ENCODE peak calls at places on chromosomes 6 and 20, in four cellular contexts. V is progenitor cell of endocrine pancreas, M is left lung, L is right atrium auricular region. A is an unnamed sample.

GRCh38 chr6:137033828-137034227 is 10.9 kb downstream of the IL20RA start:
- DNase-seq in V (no peak), M (no peak), L (no peak), A (no peak)

GRCh38 chr6:47335456-47335855 is 25.8 kb upstream of the TNFRSF21 start:
- DNase-seq in V (no peak), M (no peak), L (no peak), A (no peak)

GRCh38 chr6:101806241-101806640 is 412.7 kb downstream of the GRIK2 start:
- DNase-seq in V (no peak), M (no peak), L (no peak), A (no peak)

GRCh38 chr20:19973920-19974620 is 43.1 kb upstream of the NAA20 start:
- DNase-seq in V (no peak), M (peak; percentile 83), L (peak; percentile 90), A (no peak)

GRCh38 chr6:169700296-169700695 is 1.5 kb downstream of the WDR27 start:
- DNase-seq in V (no peak), M (no peak), L (no peak), A (no peak)

GRCh38 chr20:59751075-59751711 is 146.9 kb downstream of the PHACTR3 start:
- DNase-seq in V (peak; percentile 81), M (peak; percentile 58), L (peak; percentile 63), A (no peak)

GRCh38 chr6:1513206-1513605 is 96.5 kb upstream of the FOXC1 start:
- DNase-seq in V (no peak), M (no peak), L (no peak), A (no peak)

GRCh38 chr6:105713474-105714118 is 310.7 kb upstream of the PREP start:
- DNase-seq in V (no peak), M (no peak), L (no peak), A (no peak)

GRCh38 chr6:157651731-157652490 is 171.1 kb upstream of the SNX9 start:
- DNase-seq in V (no peak), M (no peak), L (no peak), A (no peak)
- TF ChIP-seq CTCF in V (no peak), M (no peak), L (no peak), A (no peak)

GRCh38 chr20:34534391-34535165 is 18.4 kb downstream of the DYNLRB1 start:
- DNase-seq in V (no peak), M (no peak), L (no peak), A (no peak)

GRCh38 chr20:34537651-34538050 is 20.9 kb upstream of the MAP1LC3A start:
- DNase-seq in V (no peak), M (no peak), L (no peak), A (no peak)

GRCh38 chr20:34535301-34535840 is 19.1 kb downstream of the DYNLRB1 start:
- DNase-seq in V (no peak), M (no peak), L (no peak), A (no peak)

GRCh38 chr20:34538671-34539123 is 19.8 kb upstream of the MAP1LC3A start:
- DNase-seq in V (peak; percentile 52), M (no peak), L (no peak), A (peak; percentile 44)

DNA sequence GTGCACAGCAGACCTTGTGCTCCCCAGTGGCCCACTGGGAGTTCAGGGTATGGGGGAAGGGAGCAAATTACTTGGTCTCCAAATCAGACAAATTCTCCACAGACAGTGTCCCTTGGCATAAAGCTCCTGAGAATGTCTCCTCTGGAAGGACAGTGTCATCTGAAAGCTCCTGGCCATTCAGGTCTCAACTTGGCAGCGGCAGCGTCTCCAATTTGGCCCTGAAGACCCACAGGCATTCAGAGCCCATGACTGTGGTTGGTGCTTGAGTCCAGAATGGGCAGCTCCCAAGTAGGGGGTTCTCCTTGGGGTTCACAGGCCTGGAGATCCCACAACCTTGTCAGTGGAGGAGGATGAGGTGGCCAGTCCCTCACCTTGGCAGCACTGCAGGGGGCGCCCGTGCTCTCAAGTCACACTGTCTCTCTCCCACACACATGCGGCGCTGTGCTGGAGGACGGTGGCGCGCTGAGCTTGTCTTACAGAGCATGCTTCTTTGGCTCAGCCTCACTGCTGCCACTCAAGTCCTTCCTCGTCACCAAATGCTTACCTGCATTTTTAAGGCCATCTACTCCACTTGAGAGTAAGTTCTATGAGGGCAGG is 20.7 kb downstream of the DYNLRB1 start:
- DNase-seq in V (no peak), M (no peak), L (no peak), A (peak; percentile 22)
- TF ChIP-seq CTCF in V (peak; percentile 53), M (no peak), L (no peak), A (peak; percentile 14)

GRCh38 chr20:3819413-3820047 is 817 bp upstream of the AP5S1 start:
- DNase-seq in V (no peak), M (no peak), L (no peak), A (no peak)

GRCh38 chr20:3815703-3816315 is 4.5 kb upstream of the AP5S1 start:
- DNase-seq in V (no peak), M (no peak), L (no peak), A (peak; percentile 48)

GRCh38 chr20:3820048-3820900 is at the start of gene AP5S1:
- DNase-seq in V (peak; percentile 93), M (peak; percentile 98), L (peak; percentile 98), A (peak; percentile 82)

GRCh38 chr20:3820901-3821727 is 767 bp downstream of the AP5S1 start:
- DNase-seq in V (no peak), M (no peak), L (no peak), A (no peak)

DNA sequence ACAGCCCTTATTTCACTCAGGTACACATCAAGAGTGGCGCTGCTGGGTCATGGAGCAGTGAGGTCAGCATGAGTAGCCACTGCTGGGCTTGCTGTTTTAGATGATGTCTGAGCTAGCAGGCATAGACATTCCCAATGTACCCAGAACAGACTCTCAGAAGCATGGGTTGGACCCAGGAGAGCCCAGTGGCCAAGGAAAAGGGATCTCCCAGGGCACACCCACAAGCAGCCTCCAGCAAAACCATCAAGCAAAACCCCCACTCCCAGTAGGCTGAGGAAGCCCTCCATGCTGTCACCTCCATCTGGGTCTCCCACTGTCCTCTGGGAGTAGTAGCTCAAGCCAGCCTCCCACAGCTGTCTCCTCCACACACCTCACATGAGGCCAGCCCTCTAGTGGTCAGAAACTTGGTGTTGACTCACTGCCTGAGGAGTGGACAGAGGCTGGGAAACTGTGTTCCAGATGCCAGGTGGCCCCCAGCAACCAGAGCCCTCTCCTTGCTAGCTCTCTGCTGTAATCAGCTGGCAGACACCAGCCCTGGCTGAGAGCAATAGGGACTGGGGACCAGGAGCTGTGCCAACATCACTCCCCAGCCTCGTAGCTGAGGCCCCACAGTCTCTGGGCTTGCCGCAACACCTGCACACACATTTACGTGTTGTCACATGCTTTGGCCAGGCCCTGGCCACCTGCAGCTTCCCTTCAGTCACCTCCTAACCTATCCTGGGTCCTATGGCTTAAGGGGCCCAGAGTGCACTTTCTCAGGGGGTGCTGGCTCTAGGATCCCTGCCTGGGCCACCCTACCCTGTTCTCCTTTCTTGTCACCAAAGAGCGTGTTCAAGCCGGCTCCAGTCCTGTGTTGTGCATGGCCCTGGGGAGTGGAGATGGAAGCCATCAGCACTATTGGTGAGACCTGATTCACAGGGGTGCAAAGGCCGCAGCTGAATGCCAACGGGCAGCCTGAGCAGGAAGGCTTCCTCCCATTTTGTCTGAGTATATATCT is 1.9 kb upstream of the AP5S1 start:
- DNase-seq in V (peak; percentile 69), M (peak; percentile 78), L (peak; percentile 80), A (no peak)
- TF ChIP-seq CTCF in V (peak; percentile 78), M (peak; percentile 70), L (peak; percentile 44), A (no peak)

GRCh38 chr20:4998160-4998651 is 3.1 kb downstream of the SLC23A2 start:
- DNase-seq in V (no peak), M (no peak), L (no peak), A (no peak)
- TF ChIP-seq CTCF in V (peak; percentile 10), M (no peak), L (no peak), A (no peak)

A was measured in CD4-positive, alpha-beta T cell.